ENCODE peak calls at places on chromosome 22, in seven cellular contexts. U is suprapubic skin, K is chondrocyte, O is stomach, J is psoas muscle, F is neural progenitor cell, R is tibial artery. I is an unnamed sample.
A peak's percentile ranks its signal among the peaks of the same experiment; 100 is the strongest.

GRCh38 chr22:42673898-42674390 is 24.8 kb upstream of the CYB5R3 start:
- DNase-seq in U (no peak), K (no peak), O (no peak), J (no peak), F (no peak), R (no peak), I (no peak)

GRCh38 chr22:26610983-26611382 is 6.8 kb downstream of the CRYBB1 start:
- DNase-seq in U (no peak), K (no peak), O (no peak), J (no peak), F (no peak), R (no peak), I (no peak)

GRCh38 chr22:41524809-41525449 is 19.3 kb downstream of the POLR3H start:
- DNase-seq in U (peak; percentile 77), K (no peak), O (peak; percentile 31), J (peak; percentile 41), F (no peak), R (no peak), I (no peak)

GRCh38 chr22:21606775-21607174 is 23.0 kb downstream of the YDJC start:
- DNase-seq in U (no peak), K (no peak), O (no peak), J (no peak), F (no peak), R (no peak), I (no peak)

GRCh38 chr22:41833369-41834004 is 582 bp downstream of the SREBF2 start:
- DNase-seq in U (peak; percentile 86), K (peak; percentile 92), O (peak; percentile 48), J (peak; percentile 54), F (peak; percentile 73), R (peak; percentile 47), I (peak; percentile 74)

GRCh38 chr22:30104501-30105156 is 24.4 kb downstream of the HORMAD2 start:
- DNase-seq in U (no peak), K (no peak), O (no peak), J (no peak), F (no peak), R (no peak), I (no peak)

GRCh38 chr22:48340727-48341709 is 1486.7 kb downstream of the BRD1 start:
- DNase-seq in U (no peak), K (peak; percentile 60), O (no peak), J (no peak), F (no peak), R (no peak), I (no peak)

GRCh38 chr22:41619979-41620645 is 731 bp downstream of the DESI1 start:
- DNase-seq in U (no peak), K (no peak), O (peak; percentile 51), J (peak; percentile 48), F (peak; percentile 68), R (peak; percentile 28), I (peak; percentile 70)

GRCh38 chr22:17734197-17734596 is 40.1 kb downstream of the BID start:
- DNase-seq in U (no peak), K (no peak), O (no peak), J (no peak), F (no peak), R (no peak), I (no peak)

GRCh38 chr22:17475318-17476212 is 87.7 kb upstream of the SLC25A18 start:
- DNase-seq in U (no peak), K (no peak), O (no peak), J (peak; percentile 27), F (peak; percentile 85), R (no peak), I (no peak)

GRCh38 chr22:43828711-43829447 is 16.8 kb upstream of the EFCAB6 start:
- DNase-seq in U (peak; percentile 92), K (no peak), O (no peak), J (peak; percentile 86), F (no peak), R (peak; percentile 64), I (no peak)
- TF ChIP-seq CTCF in U (no peak), K (peak; percentile 61), O (no peak), J (peak; percentile 37), F (peak; percentile 22), R (no peak), I (no peak)

DNA sequence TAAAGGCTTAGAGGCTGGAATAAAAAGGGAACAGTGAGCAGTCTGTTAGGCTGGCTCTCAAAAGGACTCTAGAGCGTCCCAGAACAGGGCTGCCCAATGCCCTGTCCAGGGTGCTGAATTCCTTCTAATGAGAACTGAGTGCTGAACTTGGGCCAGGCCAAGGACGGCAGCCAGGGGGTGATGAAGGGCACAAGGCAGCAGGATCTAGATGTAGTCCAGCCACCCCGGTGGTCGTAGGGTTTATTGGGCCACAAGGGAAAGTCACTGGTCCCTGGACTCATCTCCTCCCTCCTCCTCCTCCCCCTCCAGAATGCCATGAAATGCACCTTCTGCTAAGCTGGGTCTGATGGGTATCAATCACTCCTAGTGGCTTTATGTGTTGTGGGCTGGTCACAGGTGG is 19.2 kb downstream of the NPTXR start:
- DNase-seq in U (no peak), K (peak; percentile 69), O (peak; percentile 44), J (peak; percentile 37), F (peak; percentile 94), R (no peak), I (no peak)
- TF ChIP-seq CTCF in U (no peak), K (peak; percentile 76), O (no peak), J (no peak), F (peak; percentile 53), R (no peak), I (peak; percentile 73)

GRCh38 chr22:33920927-33921575 is 775 bp upstream of the LARGE1 start:
- DNase-seq in U (peak; percentile 98), K (peak; percentile 99), O (peak; percentile 99), J (peak; percentile 100), F (peak; percentile 99), R (peak; percentile 98), I (peak; percentile 100)
- TF ChIP-seq CTCF in U (no peak), K (no peak), O (no peak), J (no peak), F (no peak), R (no peak), I (no peak)

DNA sequence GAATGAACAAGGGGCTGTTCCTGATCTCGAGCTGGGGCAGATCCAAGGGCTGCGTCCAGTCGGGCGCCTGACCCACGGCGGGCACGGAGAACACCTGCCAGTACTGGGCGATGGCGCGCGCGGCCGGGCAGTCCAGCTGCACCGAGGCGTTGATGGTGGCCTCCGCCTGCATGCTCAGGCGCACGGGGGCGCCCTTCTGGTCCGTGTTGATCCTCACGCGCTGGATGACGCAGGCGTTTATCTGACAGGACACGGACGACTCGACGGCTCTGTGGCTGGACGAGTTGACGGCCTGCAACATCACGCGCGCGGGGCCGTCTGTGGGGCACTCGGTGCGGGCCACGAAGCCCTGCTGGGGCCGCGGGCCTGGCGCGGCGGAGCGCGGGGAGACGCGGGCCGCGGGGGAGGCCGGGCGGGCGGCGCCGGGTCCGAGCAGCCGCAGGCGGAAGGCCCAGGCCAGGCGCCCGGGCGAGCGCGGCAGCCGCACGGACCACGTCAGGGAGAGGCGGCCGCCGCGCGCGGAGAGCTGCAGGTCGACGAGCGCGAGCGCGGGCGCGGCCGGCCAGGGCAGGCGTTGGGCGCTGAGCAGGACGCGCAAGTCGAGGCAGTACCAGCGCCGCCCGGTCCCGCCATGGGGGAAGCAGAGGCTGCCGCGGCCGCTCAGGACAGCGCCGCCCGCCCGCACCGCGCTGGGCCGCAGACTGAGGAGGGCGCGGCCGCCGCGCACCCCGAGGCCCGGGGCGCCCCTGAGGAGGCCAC is 515 bp downstream of the PKDREJ start:
- DNase-seq in U (peak; percentile 89), K (no peak), O (peak; percentile 65), J (peak; percentile 77), F (peak; percentile 74), R (peak; percentile 64), I (no peak)
- TF ChIP-seq CTCF in U (no peak), K (peak; percentile 50), O (no peak), J (peak; percentile 21), F (peak; percentile 53), R (no peak), I (peak; percentile 43)

GRCh38 chr22:44486538-44486937 is 11.5 kb downstream of the RTL6 start:
- DNase-seq in U (no peak), K (no peak), O (no peak), J (no peak), F (no peak), R (no peak), I (no peak)
- TF ChIP-seq CTCF in U (no peak), K (no peak), O (no peak), J (no peak), F (no peak), R (no peak), I (no peak)

DNA sequence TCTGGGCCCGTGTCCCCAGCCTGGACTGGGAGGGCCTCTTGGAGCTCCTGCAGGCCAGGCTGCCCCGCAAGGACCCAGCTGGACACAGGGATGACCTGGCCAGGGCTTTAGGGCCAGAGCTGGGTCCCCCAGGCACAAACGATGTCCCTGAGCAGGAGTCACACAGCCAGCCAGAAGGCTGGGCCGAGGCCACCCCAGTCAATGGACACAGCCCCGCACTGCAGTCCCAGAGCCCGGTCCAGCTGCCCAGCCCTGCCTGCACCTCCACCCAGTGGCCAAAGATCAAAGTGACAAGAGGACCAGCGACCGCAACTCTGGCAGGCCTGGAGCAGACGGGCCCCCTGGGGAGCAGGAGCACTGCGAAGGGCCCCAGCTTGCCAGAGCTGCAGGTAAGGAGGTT is 38.2 kb downstream of the TRIOBP start:
- DNase-seq in U (no peak), K (no peak), O (peak; percentile 82), J (peak; percentile 65), F (peak; percentile 84), R (no peak), I (no peak)
- TF ChIP-seq CTCF in U (no peak), K (peak; percentile 72), O (peak; percentile 69), J (peak; percentile 48), F (peak; percentile 66), R (peak; percentile 19), I (peak; percentile 69)

DNA sequence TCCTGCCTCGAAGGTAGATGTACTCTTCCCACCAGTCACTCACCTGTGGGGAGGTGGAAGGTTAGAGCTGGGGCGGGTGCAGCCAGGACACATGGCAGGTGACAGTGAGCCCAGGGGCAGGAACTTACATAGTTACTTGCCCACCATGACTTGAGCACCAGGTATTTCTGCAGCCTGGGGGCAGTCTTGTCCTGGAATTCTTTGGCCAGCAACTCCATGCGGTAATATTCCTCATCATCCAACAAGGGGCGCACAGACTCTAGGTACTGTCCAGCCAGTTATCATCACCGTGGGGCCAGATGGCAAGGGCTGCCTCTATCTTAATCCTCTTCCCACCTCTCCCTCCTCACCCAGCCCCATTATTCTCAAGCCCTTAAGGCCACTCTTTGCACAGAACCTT is 2.2 kb downstream of the CPT1B start:
- DNase-seq in U (no peak), K (no peak), O (no peak), J (no peak), F (peak; percentile 61), R (no peak), I (no peak)
- TF ChIP-seq CTCF in U (no peak), K (peak; percentile 59), O (no peak), J (peak; percentile 20), F (peak; percentile 50), R (no peak), I (peak; percentile 59)

GRCh38 chr22:22922954-22923319 is 35.3 kb downstream of the IGLL5 start:
- DNase-seq in U (no peak), K (no peak), O (no peak), J (no peak), F (no peak), R (no peak), I (no peak)
- TF ChIP-seq CTCF in U (no peak), K (no peak), O (no peak), J (no peak), F (no peak), R (no peak), I (no peak)